ENCODE peak calls at places on chromosomes 7 and 10, in seven cellular contexts. A is activated gamma-delta T cell treated with Interleukin-2 at 50 U/mL for 16 hours; B is activated CD8-positive, alpha-beta memory T cell treated with anti-CD3 and anti-CD28 coated beads for 48 hours; W is CD8-positive, alpha-beta memory T cell; C is DMS53; E is NCI-H526 treated with DMSO at 0.1 percent for 48 hours; F is A549. Y is an unnamed sample.
A peak's percentile ranks its signal among the peaks of the same experiment; 100 is the strongest.

GRCh38 chr7:70446448-70447143 is 685.3 kb upstream of the GALNT17 start:
- DNase-seq in B (no peak), W (no peak), A (no peak), C (no peak), F (no peak), E (no peak), Y (peak; percentile 69)

GRCh38 chr7:30699706-30700495 is 17.6 kb upstream of the CRHR2 start:
- DNase-seq in E (no peak), B (no peak), A (no peak), W (no peak), F (no peak), C (no peak), Y (no peak)

GRCh38 chr7:70134029-70134445 is 535.8 kb downstream of the AUTS2 start:
- DNase-seq in F (no peak), C (no peak), W (no peak), E (no peak), A (no peak), B (no peak), Y (peak; percentile 99)

GRCh38 chr7:8278183-8278582 is 16.2 kb upstream of the ICA1 start:
- DNase-seq in B (no peak), A (no peak), W (no peak), C (peak; percentile 13), F (no peak), E (no peak), Y (no peak)

GRCh38 chr7:130374507-130374906 is 5.8 kb upstream of the CPA1 start:
- DNase-seq in C (no peak), A (no peak), E (no peak), F (no peak), B (no peak), W (no peak), Y (no peak)

GRCh38 chr10:12768156-12768731 is 233.3 kb downstream of the CCDC3 start:
- DNase-seq in E (no peak), W (no peak), A (no peak), F (no peak), C (no peak), B (no peak), Y (no peak)

GRCh38 chr7:121504478-121504877 is 108.4 kb upstream of the FAM3C start:
- DNase-seq in W (no peak), B (no peak), A (no peak), F (peak; percentile 17), E (no peak), C (peak; percentile 52), Y (no peak)

GRCh38 chr10:119111968-119112515 is 8.1 kb downstream of the DENND10 start:
- DNase-seq in W (no peak), B (no peak), F (no peak), C (no peak), A (no peak), E (no peak), Y (no peak)

GRCh38 chr7:25930492-25931048 is 221.4 kb upstream of the NFE2L3 start:
- DNase-seq in C (no peak), A (no peak), W (no peak), F (no peak), B (no peak), E (no peak), Y (no peak)

GRCh38 chr7:87506243-87507180 is 31.0 kb upstream of the ABCB4 start:
- DNase-seq in F (peak; percentile 24), W (no peak), C (peak; percentile 38), B (no peak), A (no peak), E (peak; percentile 29), Y (no peak)

GRCh38 chr10:52644678-52645434 is 127.7 kb downstream of the MBL2 start:
- DNase-seq in E (no peak), F (peak; percentile 54), W (no peak), C (peak; percentile 76), A (no peak), B (no peak), Y (peak; percentile 4)

GRCh38 chr10:78301891-78302738 is 268.5 kb downstream of the RPS24 start:
- DNase-seq in F (peak; percentile 22), E (no peak), W (no peak), A (no peak), B (no peak), C (peak; percentile 59), Y (peak; percentile 14)

GRCh38 chr7:44962483-44963251 is 16.1 kb downstream of the MYO1G start:
- DNase-seq in F (no peak), A (no peak), W (no peak), E (no peak), B (no peak), C (no peak), Y (no peak)

GRCh38 chr7:69656890-69657289 is 58.6 kb downstream of the AUTS2 start:
- DNase-seq in F (no peak), A (no peak), E (no peak), B (no peak), W (no peak), C (peak; percentile 24), Y (no peak)

GRCh38 chr7:69780377-69780776 is 182.1 kb downstream of the AUTS2 start:
- DNase-seq in E (peak; percentile 96), C (peak; percentile 41), W (no peak), A (no peak), B (no peak), F (peak; percentile 18), Y (no peak)

GRCh38 chr10:59336632-59337031 is 25.7 kb downstream of the FAM13C start:
- DNase-seq in E (no peak), W (no peak), B (no peak), A (no peak), F (no peak), C (no peak), Y (no peak)

GRCh38 chr7:42096681-42097637 is 140.1 kb downstream of the GLI3 start:
- DNase-seq in C (no peak), B (no peak), E (no peak), F (no peak), A (no peak), W (no peak), Y (no peak)

GRCh38 chr10:21315321-21316220 is 209.9 kb downstream of the SKIDA1 start:
- DNase-seq in E (no peak), B (no peak), A (no peak), C (peak; percentile 43), F (peak; percentile 93), W (no peak), Y (no peak)

GRCh38 chr10:132963430-132963960 is 21.1 kb upstream of the CFAP46 start:
- DNase-seq in B (no peak), E (no peak), C (no peak), F (no peak), W (no peak), A (no peak), Y (no peak)

GRCh38 chr7:55140221-55140980 is 121.6 kb downstream of the EGFR start:
- DNase-seq in F (no peak), B (no peak), W (no peak), E (no peak), C (no peak), A (no peak), Y (no peak)

GRCh38 chr10:60031664-60032063 is 125.3 kb upstream of the CCDC6 start:
- DNase-seq in W (no peak), A (no peak), B (no peak), C (no peak), F (no peak), E (no peak), Y (no peak)

GRCh38 chr10:103238506-103239252 is 7.0 kb upstream of the RPEL1 start:
- DNase-seq in C (peak; percentile 12), B (no peak), F (peak; percentile 98), A (no peak), E (peak; percentile 1), W (no peak), Y (no peak)

Y was measured in NCI-H1694 treated with DMSO at 0.1 percent for 48 hours.